ENCODE peak calls at places on chromosomes 7 and 10, in seven cellular contexts. K, I, N, J, V, Y and B are unnamed samples. For H3K9me3, the result is how much of the 10 kb centered on the place peaks cover.

GRCh38 chr7:107890962-107891618 is at the start of gene DLD:
- DNase-seq in K (peak), I (peak), N (peak), J (peak), V (peak), Y (peak), B (peak)

GRCh38 chr7:5420108-5420840 is 3.4 kb downstream of the TNRC18 start:
- DNase-seq in K (peak), I (no peak), N (no peak), J (peak), V (no peak), Y (no peak), B (peak)

GRCh38 chr10:97494863-97495506 is 3.2 kb downstream of the MMS19 start:
- DNase-seq in K (no peak), I (no peak), N (peak), J (no peak), V (no peak), Y (no peak), B (no peak)

GRCh38 chr10:48577158-48577557 is 27.7 kb downstream of the ARHGAP22 start:
- DNase-seq in K (no peak), I (no peak), N (no peak), J (no peak), V (no peak), Y (no peak), B (no peak)

GRCh38 chr7:22563621-22564241 is 63.7 kb upstream of the STEAP1B start:
- DNase-seq in K (no peak), I (no peak), N (peak), J (no peak), V (no peak), Y (no peak), B (no peak)

GRCh38 chr10:86655596-86655995 is 1.2 kb downstream of the OPN4 start:
- DNase-seq in K (peak), I (peak), N (no peak), J (no peak), V (peak), Y (peak), B (no peak)

GRCh38 chr10:71312840-71313789 is 5.9 kb upstream of the SLC29A3 start:
- DNase-seq in K (no peak), I (peak), N (no peak), J (no peak), V (peak), Y (peak), B (peak)

GRCh38 chr7:5699951-5700384 is 81.5 kb downstream of the RNF216 start:
- DNase-seq in K (no peak), I (no peak), N (no peak), J (no peak), V (peak), Y (no peak), B (no peak)

GRCh38 chr10:30819306-30820190 is 190.0 kb upstream of the LYZL2 start:
- DNase-seq in K (peak), I (peak), N (no peak), J (no peak), V (no peak), Y (no peak), B (no peak)

GRCh38 chr7:91353923-91354322 is 89.7 kb downstream of the FZD1 start:
- DNase-seq in K (no peak), I (no peak), N (no peak), J (no peak), V (no peak), Y (no peak), B (no peak)

GRCh38 chr10:24851595-24851994 is 100.8 kb downstream of the PRTFDC1 start:
- DNase-seq in K (no peak), I (no peak), N (peak), J (peak), V (peak), Y (no peak), B (no peak)

GRCh38 chr10:7085913-7086589 is 324.8 kb downstream of the SFMBT2 start:
- DNase-seq in K (no peak), I (no peak), N (no peak), J (no peak), V (no peak), Y (no peak), B (no peak)

GRCh38 chr7:16754869-16755317 is 1.3 kb downstream of the TSPAN13 start:
- DNase-seq in K (no peak), I (no peak), N (no peak), J (no peak), V (no peak), Y (no peak), B (no peak)

GRCh38 chr7:35035511-35035921 is 1.8 kb downstream of the DPY19L1 start:
- DNase-seq in K (no peak), I (no peak), N (peak), J (no peak), V (peak), Y (no peak), B (peak)

GRCh38 chr10:22253578-22253882 is 35.7 kb upstream of the EBLN1 start:
- DNase-seq in K (peak), I (no peak), N (peak), J (no peak), V (peak), Y (no peak), B (no peak)

GRCh38 chr10:6036861-6037321 is 25.3 kb downstream of the IL2RA start:
- DNase-seq in K (no peak), I (peak), N (no peak), J (no peak), V (no peak), Y (no peak), B (no peak)

GRCh38 chr7:4190021-4190981 is 491.8 kb upstream of the FOXK1 start:
- DNase-seq in K (no peak), I (no peak), N (no peak), J (no peak), V (no peak), Y (no peak), B (no peak)

GRCh38 chr10:103855424-103855823 is at the start of gene SH3PXD2A:
- DNase-seq in K (peak), I (peak), N (peak), J (no peak), V (peak), Y (no peak), B (peak)

GRCh38 chr7:67392596-67393438 is 396.2 kb downstream of the TYW1 start:
- DNase-seq in K (no peak), I (no peak), N (no peak), J (no peak), V (no peak), Y (no peak), B (peak)

GRCh38 chr7:100191775-100192174 is 14.1 kb downstream of the STAG3 start:
- DNase-seq in K (no peak), I (no peak), N (no peak), J (no peak), V (no peak), Y (no peak), B (no peak)

GRCh38 chr10:61958793-61959192 is 57.3 kb downstream of the ARID5B start:
- DNase-seq in K (no peak), I (no peak), N (no peak), J (no peak), V (no peak), Y (no peak), B (no peak)

GRCh38 chr7:4798706-4799235 is 23.3 kb downstream of the AP5Z1 start:
- DNase-seq in K (no peak), I (no peak), N (no peak), J (no peak), V (no peak), Y (no peak), B (no peak)

DNA sequence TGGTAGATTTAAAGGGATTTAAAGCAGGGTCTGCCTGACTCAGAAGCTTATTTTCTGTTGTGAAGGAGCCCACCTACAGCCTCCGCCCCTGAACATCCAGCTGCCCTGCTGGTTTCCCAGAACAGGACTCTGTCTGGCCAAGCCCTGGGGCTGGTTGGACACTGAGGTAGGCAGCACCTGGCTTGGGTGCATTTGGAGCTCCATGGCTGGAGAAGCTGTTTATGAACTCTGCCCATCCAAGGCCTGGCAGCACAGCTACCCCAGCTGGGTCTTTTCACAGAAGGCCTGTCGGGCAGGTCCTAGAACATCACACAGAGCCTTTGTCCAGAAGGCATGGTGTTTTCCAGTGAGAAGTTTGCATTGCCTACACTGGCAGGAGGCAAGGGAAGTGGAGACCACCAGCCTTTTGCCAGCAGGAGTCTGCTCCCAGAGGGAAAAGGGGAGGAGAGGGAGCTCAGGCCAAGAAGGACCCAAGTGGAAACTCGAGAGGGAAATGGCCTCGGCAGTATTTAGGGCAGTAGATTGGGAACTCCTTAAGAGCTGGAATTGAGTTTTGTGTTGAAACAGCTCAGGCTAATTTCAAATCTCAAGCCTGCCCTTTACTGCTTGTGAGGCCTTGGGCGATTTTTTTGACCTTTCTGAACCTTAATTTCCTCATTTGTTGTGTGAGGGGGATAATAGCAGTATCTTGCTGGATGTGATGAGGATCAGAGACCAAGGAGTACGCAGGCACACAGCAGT is 12.4 kb upstream of the PDCD4 start:
- DNase-seq in K (no peak), I (peak), N (no peak), J (no peak), V (no peak), Y (no peak), B (no peak)
- TF ChIP-seq POLR2A in K (no peak), I (no peak), N (no peak), J (no peak), V (no peak), Y (no peak), B (no peak)

DNA sequence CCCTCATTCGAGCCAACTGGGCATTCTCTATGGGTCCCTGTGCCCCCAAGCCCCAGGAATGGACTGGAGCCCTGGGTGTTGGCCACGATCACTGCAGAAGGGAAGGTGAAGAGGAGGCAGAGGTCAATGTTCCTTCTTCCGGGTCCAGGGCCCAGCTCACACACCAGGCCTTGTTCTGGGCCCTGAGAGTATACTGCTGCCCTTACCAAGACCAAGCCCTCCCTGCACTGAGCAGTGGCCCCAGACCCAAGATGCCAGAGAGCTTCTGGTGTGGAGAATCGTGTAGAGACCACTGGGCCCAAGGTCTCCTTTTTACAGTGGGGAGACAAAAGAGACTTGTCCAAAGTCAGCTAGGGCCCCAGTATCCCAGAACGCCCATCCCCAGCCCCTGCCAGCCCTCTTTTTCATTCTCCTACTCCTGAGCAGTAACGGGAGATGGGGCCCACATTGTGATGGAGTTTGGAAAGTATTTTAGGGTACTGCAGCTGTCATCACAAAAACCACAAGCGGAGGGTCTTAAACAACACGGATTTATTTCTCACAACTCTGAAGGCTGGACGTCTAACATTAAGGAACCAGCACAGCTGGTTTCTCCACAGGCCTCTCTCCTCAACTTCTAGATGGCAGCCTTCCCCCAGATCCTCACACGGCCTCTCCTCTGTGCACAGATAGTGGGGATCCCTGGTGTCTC is 79.4 kb downstream of the PDGFA start:
- DNase-seq in K (no peak), I (no peak), N (no peak), J (no peak), V (no peak), Y (no peak), B (no peak)
- TF ChIP-seq POLR2AphosphoS5 in K (no peak), I (no peak), N (no peak), J (no peak), V (no peak), Y (no peak), B (no peak)

DNA sequence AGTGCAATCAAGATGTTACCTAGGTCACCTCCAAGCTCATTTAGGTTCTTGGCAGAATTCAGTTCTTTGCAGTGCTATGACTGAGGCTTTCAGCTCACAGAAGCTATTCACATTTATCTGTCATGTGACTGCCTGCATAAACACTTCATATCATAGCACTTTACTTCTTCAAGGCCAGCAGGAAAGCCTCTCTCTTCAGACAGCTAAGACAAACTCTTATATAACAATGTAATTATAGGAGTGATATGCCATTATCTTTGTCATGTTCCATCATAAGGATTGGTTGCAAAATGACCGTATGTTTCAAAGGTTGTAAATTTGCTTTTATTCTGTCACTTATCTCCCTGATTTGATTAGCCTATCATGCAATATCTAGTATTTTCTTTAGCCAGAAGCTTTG is 78.8 kb upstream of the TMEM196 start:
- DNase-seq in K (no peak), I (no peak), N (no peak), J (no peak), V (no peak), Y (no peak), B (no peak)
- H3K9me3 ChIP-seq in K (under half), I (under half), N (under half), J (under half), V (under half), Y (under half), B (under half)

DNA sequence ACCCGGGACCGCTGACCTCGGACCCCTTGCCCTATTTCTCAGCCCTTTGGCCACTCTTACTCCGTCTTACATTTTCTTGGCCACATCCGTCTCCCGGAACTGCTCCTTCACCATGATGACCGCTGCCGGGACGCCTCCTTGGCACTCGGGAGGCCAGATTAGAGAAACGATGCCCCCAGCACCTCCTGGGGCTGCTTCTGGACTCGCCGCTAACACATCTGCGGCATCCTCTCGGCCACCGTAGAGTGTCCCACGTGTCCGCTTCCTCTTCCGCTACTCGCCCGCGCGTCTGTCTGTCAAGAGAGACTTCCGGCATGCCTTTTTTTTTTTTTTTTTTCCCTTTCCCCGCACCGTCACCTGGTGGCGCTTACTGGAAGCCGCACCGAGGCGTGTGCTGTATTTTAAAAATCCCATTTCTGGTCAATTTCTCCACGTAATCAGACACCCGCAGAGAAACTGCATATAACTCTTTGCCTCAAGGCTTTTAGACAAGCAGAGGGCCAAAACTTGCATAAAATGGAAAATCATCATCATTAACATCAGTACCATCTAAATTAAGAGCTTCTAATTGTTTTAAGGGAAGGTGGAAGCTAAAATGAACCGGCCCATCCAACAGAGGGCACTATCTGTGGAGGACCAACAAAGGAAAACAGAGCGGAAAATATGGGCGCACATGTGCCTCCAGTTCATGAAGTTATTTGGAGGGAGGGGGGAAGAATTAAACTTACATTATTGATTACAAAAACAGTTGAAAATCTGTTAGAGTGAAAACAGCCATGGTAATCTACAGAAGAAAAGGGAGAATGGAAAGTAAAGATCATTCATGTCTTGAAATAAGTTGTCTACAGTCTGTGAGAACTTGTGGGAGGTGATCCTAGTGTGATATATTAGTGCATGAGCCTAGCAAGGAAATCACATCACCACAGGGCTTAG is at the start of gene POLR3A:
- DNase-seq in K (peak), I (peak), N (peak), J (peak), V (peak), Y (peak), B (peak)
- TF ChIP-seq POLR2A in K (no peak), I (peak), N (peak), J (no peak), V (no peak), Y (no peak), B (peak)

GRCh38 chr10:119412244-119412750 is 130.2 kb downstream of the RGS10 start:
- DNase-seq in K (peak), I (peak), N (peak), J (peak), V (peak), Y (peak), B (peak)
- TF ChIP-seq POLR2AphosphoS5 in K (peak), I (no peak), N (no peak), J (peak), V (peak), Y (peak), B (peak)

GRCh38 chr7:64610997-64611396 is 48.1 kb upstream of the ZNF680 start:
- DNase-seq in K (no peak), I (no peak), N (no peak), J (no peak), V (no peak), Y (no peak), B (no peak)
- H3K9me3 ChIP-seq in K (under half), I (under half), N (under half), J (under half), V (under half), Y (under half), B (under half)

DNA sequence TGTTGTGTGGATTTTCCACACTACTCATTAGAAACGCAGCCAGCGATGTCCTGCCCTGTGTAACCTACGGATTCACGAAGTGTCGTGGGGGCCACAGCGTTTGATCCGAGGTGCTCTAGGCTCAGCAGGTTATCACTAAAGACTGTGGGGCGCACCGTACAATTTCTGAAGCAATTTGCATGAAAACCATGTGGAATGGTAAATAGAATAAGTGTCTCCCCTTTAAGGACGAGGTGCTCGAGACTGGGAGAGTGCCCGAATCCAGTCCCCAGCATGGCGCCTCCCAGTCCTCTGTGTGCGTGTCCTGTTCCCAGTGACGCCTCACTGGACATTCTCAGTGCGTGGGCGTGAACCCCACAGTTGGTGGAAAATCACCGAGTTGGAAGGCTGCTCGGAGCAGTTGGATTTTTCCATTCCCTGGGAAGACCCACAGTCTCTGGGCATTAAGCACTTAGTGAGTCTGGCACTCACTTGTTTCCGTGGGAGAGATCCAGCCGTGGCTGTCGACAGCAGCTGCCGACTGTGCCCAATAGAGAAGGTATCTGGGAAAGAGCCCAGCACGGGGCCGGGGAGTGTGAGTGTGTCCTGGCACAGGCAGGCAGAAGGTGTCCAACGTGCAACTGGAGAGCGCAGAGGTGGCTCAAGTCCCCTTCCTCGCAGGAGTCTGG is 37.0 kb downstream of the PFKP start:
- DNase-seq in K (peak), I (no peak), N (no peak), J (no peak), V (no peak), Y (no peak), B (no peak)
- TF ChIP-seq POLR2A in K (no peak), I (no peak), N (no peak), J (no peak), V (no peak), Y (no peak), B (no peak)

GRCh38 chr7:143394068-143394467 is 12.9 kb downstream of the ZYX start:
- DNase-seq in K (no peak), I (no peak), N (no peak), J (no peak), V (no peak), Y (no peak), B (no peak)

GRCh38 chr7:143391462-143392404 is 10.6 kb downstream of the ZYX start:
- DNase-seq in K (no peak), I (peak), N (peak), J (peak), V (peak), Y (no peak), B (no peak)

GRCh38 chr7:143392875-143393266 is 11.7 kb downstream of the ZYX start:
- DNase-seq in K (no peak), I (no peak), N (no peak), J (no peak), V (no peak), Y (no peak), B (no peak)

GRCh38 chr7:143394777-143395176 is 13.6 kb downstream of the ZYX start:
- DNase-seq in K (no peak), I (peak), N (no peak), J (no peak), V (no peak), Y (no peak), B (no peak)

DNA sequence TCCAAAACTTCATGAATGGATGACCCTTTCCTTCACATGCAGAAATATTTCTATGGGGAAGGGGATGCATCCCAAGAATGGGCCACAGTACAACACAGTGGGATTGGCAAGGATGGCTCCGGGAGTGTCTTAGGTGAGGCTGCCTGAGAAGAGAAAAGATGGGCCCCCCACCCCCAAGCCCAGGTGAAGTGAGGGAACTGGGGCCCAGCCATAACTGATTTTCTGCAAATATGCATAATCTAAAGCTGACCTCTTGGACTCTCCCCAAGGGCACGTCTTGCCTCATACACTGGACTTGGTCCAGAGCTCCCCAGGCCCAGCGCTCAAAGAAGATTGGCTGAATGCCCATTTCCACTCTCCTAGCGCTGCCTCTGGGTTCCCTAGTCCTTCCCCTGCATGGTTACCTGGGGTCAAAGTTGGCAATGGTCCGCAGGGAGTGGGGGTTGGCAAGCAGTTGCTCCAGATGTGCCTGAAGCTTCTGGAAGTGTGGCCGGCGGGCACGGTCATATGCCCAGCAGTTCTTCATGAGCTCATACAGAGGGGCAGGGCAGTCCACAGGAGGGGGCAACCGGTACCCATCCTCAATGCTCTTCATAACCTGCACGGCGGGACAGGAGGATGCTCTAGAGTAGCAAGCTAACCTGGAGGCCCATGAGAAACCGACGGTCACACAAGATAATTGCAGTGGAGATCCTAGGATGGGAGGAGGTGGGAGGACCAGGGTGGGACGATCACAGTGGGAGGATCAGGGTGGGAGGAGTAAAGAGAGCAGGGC is 12.3 kb downstream of the ZYX start:
- DNase-seq in K (no peak), I (peak), N (no peak), J (no peak), V (no peak), Y (no peak), B (no peak)
- TF ChIP-seq POLR2AphosphoS5 in K (peak), I (no peak), N (no peak), J (no peak), V (no peak), Y (peak), B (no peak)